ENCODE peak calls at places on chromosomes 16 and 17, in six cellular contexts. C is A549, I is foreskin fibroblast, E is pons, B is GM04504, J is renal cortical epithelial cell. D is an unnamed sample.

GRCh38 chr17:4940625-4941021 is 555 bp downstream of the RNF167 start:
- DNase-seq in E (no peak), C (no peak), I (no peak), B (no peak), J (no peak), D (no peak)

GRCh38 chr16:88499836-88500251 is 46.8 kb downstream of the ZFPM1 start:
- DNase-seq in C (no peak), E (no peak), J (no peak), B (no peak), I (no peak), D (no peak)

GRCh38 chr17:77728871-77729270 is 229.6 kb upstream of the TNRC6C start:
- DNase-seq in C (no peak), J (no peak), E (no peak), B (no peak), I (no peak), D (no peak)

GRCh38 chr17:55693244-55694216 is 29.1 kb downstream of the TMEM100 start:
- DNase-seq in J (no peak), C (no peak), E (no peak), I (peak), B (peak), D (peak)

GRCh38 chr16:88783391-88784073 is 1.5 kb downstream of the PIEZO1 start:
- DNase-seq in J (peak), E (peak), I (no peak), C (no peak), B (no peak), D (peak)

GRCh38 chr16:30903596-30903995 is 7.2 kb downstream of the CTF1 start:
- DNase-seq in C (no peak), B (no peak), E (peak), J (no peak), I (peak), D (no peak)

GRCh38 chr17:32523827-32524552 is 37.2 kb downstream of the CDK5R1 start:
- DNase-seq in J (no peak), I (no peak), E (no peak), C (no peak), B (no peak), D (no peak)

GRCh38 chr17:29149431-29150064 is 30.6 kb downstream of the MYO18A start:
- DNase-seq in C (no peak), I (no peak), E (peak), J (no peak), B (no peak), D (no peak)

GRCh38 chr16:54270711-54271110 is 15.9 kb downstream of the IRX3 start:
- DNase-seq in B (no peak), C (no peak), E (no peak), I (no peak), J (no peak), D (peak)

GRCh38 chr17:77778636-77779524 is 179.6 kb upstream of the TNRC6C start:
- DNase-seq in E (peak), C (no peak), B (no peak), J (no peak), I (no peak), D (peak)

GRCh38 chr16:87851141-87851587 is 18.1 kb downstream of the SLC7A5 start:
- DNase-seq in J (peak), I (no peak), E (no peak), C (no peak), B (no peak), D (no peak)

GRCh38 chr17:49364119-49364518 is 2.1 kb upstream of the ZNF652 start:
- DNase-seq in C (no peak), E (no peak), B (no peak), I (no peak), J (no peak), D (no peak)

GRCh38 chr17:18038149-18038850 is 668 bp downstream of the ATPAF2 start:
- DNase-seq in C (no peak), J (peak), B (no peak), E (no peak), I (no peak), D (no peak)

GRCh38 chr16:353404-354285 is 1.1 kb upstream of the AXIN1 start:
- DNase-seq in I (no peak), J (no peak), C (no peak), E (no peak), B (no peak), D (no peak)

GRCh38 chr16:81313731-81314602 is 795 bp upstream of the GAN start:
- DNase-seq in I (no peak), C (no peak), J (peak), B (no peak), E (no peak), D (no peak)

GRCh38 chr16:89574681-89575246 is 794 bp upstream of the CPNE7 start:
- DNase-seq in I (peak), B (peak), E (no peak), C (peak), J (no peak), D (no peak)

GRCh38 chr16:58198022-58198683 is at the start of gene CSNK2A2:
- DNase-seq in I (peak), J (peak), B (peak), E (peak), C (peak), D (peak)

GRCh38 chr16:47726031-47726675 is 265.0 kb downstream of the PHKB start:
- DNase-seq in E (no peak), B (no peak), J (no peak), C (no peak), I (no peak), D (no peak)

GRCh38 chr16:30914849-30915248 is 8.5 kb upstream of the FBXL19 start:
- DNase-seq in J (no peak), B (no peak), E (no peak), I (no peak), C (no peak), D (no peak)